ENCODE peak calls at places on chromosomes 16 and 17, in ten cellular contexts. M is GM12865; N is CD8-positive, alpha-beta T cell; A is pancreas; Q is AG04450; I is esophagus muscularis mucosa; Z is heart left ventricle; R is neural progenitor cell; Y is nephron progenitor cell; P is left ventricle myocardium inferior. U is an unnamed sample.

GRCh38 chr17:54435966-54436365 is 464.7 kb upstream of the TOM1L1 start:
- DNase-seq in M (no peak), N (no peak), A (no peak), P (no peak), Z (no peak), Y (peak; percentile 21), I (no peak), R (no peak), Q (no peak), U (no peak)

GRCh38 chr17:40153603-40154238 is 13.4 kb downstream of the CASC3 start:
- DNase-seq in N (no peak), P (no peak), I (no peak), Q (no peak), A (no peak), Z (no peak), M (no peak), Y (no peak), R (no peak), U (no peak)

GRCh38 chr16:30526137-30526822 is at the start of gene ZNF768:
- DNase-seq in Z (peak; percentile 46), Q (no peak), M (peak; percentile 29), N (peak; percentile 27), P (peak; percentile 39), R (peak; percentile 87), I (no peak), Y (peak; percentile 77), A (peak; percentile 57), U (peak; percentile 67)

GRCh38 chr16:9316008-9316407 is 224.6 kb downstream of the HAPSTR1 start:
- DNase-seq in M (no peak), A (no peak), P (no peak), N (no peak), R (no peak), Z (no peak), Q (no peak), Y (no peak), I (no peak), U (no peak)

GRCh38 chr16:2895813-2896212 is 12.8 kb downstream of the FLYWCH2 start:
- DNase-seq in Z (no peak), Q (no peak), N (no peak), R (no peak), P (no peak), M (no peak), A (no peak), I (no peak), Y (no peak), U (no peak)

GRCh38 chr16:68414581-68414980 is 33.7 kb downstream of the SMPD3 start:
- DNase-seq in R (no peak), A (no peak), Y (no peak), P (no peak), Z (no peak), I (no peak), N (no peak), M (no peak), Q (no peak), U (no peak)

GRCh38 chr16:70407811-70408274 is 31.1 kb downstream of the ST3GAL2 start:
- DNase-seq in Y (no peak), I (no peak), N (no peak), A (no peak), P (no peak), R (peak; percentile 63), M (no peak), Q (no peak), Z (no peak), U (no peak)

GRCh38 chr17:3809135-3809534 is 8.1 kb upstream of the ITGAE start:
- DNase-seq in N (no peak), Y (no peak), R (no peak), A (no peak), M (no peak), I (no peak), P (no peak), Q (no peak), Z (no peak), U (no peak)

GRCh38 chr16:81476732-81477131 is 32.1 kb downstream of the CMIP start:
- DNase-seq in N (no peak), Q (no peak), I (no peak), Z (no peak), M (no peak), A (no peak), P (no peak), R (no peak), Y (no peak), U (no peak)

GRCh38 chr16:21697032-21697431 is 33.3 kb downstream of the OTOA start:
- DNase-seq in Z (no peak), P (no peak), M (no peak), Y (no peak), I (no peak), Q (no peak), R (no peak), N (no peak), A (no peak), U (no peak)

GRCh38 chr16:71421911-71422310 is 19.9 kb downstream of the TLE7 start:
- DNase-seq in Y (peak; percentile 14), Z (no peak), Q (no peak), I (no peak), N (no peak), A (no peak), P (no peak), M (peak; percentile 47), R (peak; percentile 49), U (no peak)

GRCh38 chr17:18319604-18320256 is 4.6 kb downstream of the SMCR8 start:
- DNase-seq in Y (peak; percentile 53), P (no peak), A (no peak), I (no peak), Z (no peak), R (peak; percentile 80), N (no peak), M (peak; percentile 36), Q (peak; percentile 34), U (no peak)

GRCh38 chr16:71249399-71249798 is 18.9 kb upstream of the HYDIN start:
- DNase-seq in Q (no peak), Y (no peak), P (no peak), M (no peak), R (no peak), N (no peak), A (no peak), Z (no peak), I (peak; percentile 82), U (no peak)

GRCh38 chr16:785563-786535 is 2.3 kb downstream of the RPUSD1 start:
- DNase-seq in Z (peak; percentile 43), R (peak; percentile 89), Q (no peak), P (peak; percentile 66), Y (peak; percentile 88), N (peak; percentile 84), A (peak; percentile 64), I (no peak), M (peak; percentile 74), U (peak; percentile 70)
- TF ChIP-seq CTCF in Z (peak; percentile 59), R (peak; percentile 85), Q (peak; percentile 51), P (peak; percentile 80), Y (peak; percentile 80), N (peak; percentile 60), A (peak; percentile 50), I (peak; percentile 69), M (peak; percentile 79), U (peak; percentile 27)

GRCh38 chr16:84178146-84178765 is 8.6 kb downstream of the TAF1C start:
- DNase-seq in P (no peak), N (no peak), A (no peak), Q (no peak), I (no peak), Z (no peak), M (no peak), Y (no peak), R (no peak), U (no peak)
- TF ChIP-seq CTCF in P (no peak), N (no peak), A (no peak), Q (no peak), I (no peak), Z (no peak), M (no peak), Y (no peak), R (no peak), U (no peak)

GRCh38 chr17:64234961-64235360 is 28.1 kb downstream of the TEX2 start:
- DNase-seq in R (no peak), Z (no peak), Y (no peak), Q (no peak), I (no peak), N (no peak), M (no peak), A (no peak), P (no peak), U (no peak)

GRCh38 chr17:64240261-64240740 is 22.8 kb downstream of the TEX2 start:
- DNase-seq in R (peak; percentile 49), Q (no peak), M (no peak), I (no peak), A (no peak), Y (no peak), P (no peak), N (no peak), Z (peak; percentile 32), U (no peak)

GRCh38 chr17:64240741-64241347 is 22.2 kb downstream of the TEX2 start:
- DNase-seq in Q (peak; percentile 64), P (peak; percentile 50), Y (no peak), Z (peak; percentile 60), I (no peak), M (no peak), R (peak; percentile 17), N (no peak), A (no peak), U (no peak)

GRCh38 chr17:64232466-64233262 is 30.4 kb downstream of the TEX2 start:
- DNase-seq in I (no peak), N (no peak), M (no peak), P (no peak), Y (no peak), R (no peak), A (no peak), Q (no peak), Z (no peak), U (no peak)

DNA sequence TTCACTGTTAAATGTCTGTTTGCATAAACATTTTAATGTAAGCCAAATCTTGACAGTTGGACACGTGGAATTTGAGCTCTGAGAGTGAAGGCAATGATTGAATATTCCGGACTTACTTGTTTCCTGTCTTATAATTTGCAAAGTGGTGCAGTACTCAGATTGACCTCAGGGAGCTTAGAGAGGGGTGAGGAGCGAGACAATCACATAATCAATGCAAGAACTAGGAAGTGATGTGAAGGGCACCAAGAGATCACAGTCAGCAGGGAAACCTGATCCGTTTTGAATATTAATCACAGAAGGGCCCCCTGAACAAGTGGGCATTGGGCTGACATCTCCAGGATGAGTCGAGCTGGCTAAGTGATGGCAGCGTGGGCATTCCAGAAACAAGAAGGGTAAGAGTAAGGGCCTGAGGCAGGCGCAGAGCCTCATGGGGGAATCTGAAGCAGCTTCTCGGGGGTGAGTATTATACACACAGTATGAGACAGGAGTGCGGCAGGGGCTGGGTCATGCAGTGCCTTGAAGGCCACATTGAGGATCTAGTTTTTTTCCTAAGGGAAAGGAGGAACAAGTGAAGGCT is 26.1 kb downstream of the TEX2 start:
- DNase-seq in A (no peak), Z (no peak), N (no peak), P (no peak), R (peak; percentile 45), M (no peak), I (no peak), Y (no peak), Q (no peak), U (no peak)
- TF ChIP-seq CTCF in A (no peak), Z (no peak), N (no peak), P (peak; percentile 35), R (peak; percentile 43), M (no peak), I (peak; percentile 5), Y (peak; percentile 36), Q (peak; percentile 43), U (no peak)

GRCh38 chr17:31211352-31212012 is 85.6 kb downstream of the OMG start:
- DNase-seq in P (no peak), I (no peak), M (no peak), Z (no peak), N (no peak), Q (no peak), R (no peak), Y (no peak), A (no peak), U (no peak)

GRCh38 chr17:31216053-31216751 is 80.8 kb downstream of the OMG start:
- DNase-seq in Y (no peak), R (peak; percentile 60), I (no peak), P (no peak), Q (peak; percentile 59), N (no peak), A (no peak), M (peak; percentile 51), Z (no peak), U (no peak)
- TF ChIP-seq CTCF in Y (peak; percentile 67), R (peak; percentile 79), I (peak; percentile 63), P (peak; percentile 70), Q (peak; percentile 49), N (peak; percentile 65), A (peak; percentile 22), M (peak; percentile 13), Z (peak; percentile 49), U (peak; percentile 72)